ENCODE peak calls at places on chromosomes 11 and 22, in four cellular contexts. R, D, E and O are unnamed samples.

GRCh38 chr22:36577019-36577418 is 48.1 kb upstream of the EIF3D start:
- DNase-seq in R (peak), E (no peak), D (peak), O (no peak)

GRCh38 chr11:31664129-31664528 is 147.0 kb downstream of the PAX6 start:
- DNase-seq in R (no peak), E (no peak), D (no peak), O (no peak)

GRCh38 chr11:35045219-35045819 is 93.7 kb upstream of the CD44 start:
- DNase-seq in D (no peak), E (peak), R (no peak), O (no peak)

GRCh38 chr11:123473941-123474668 is 44.0 kb downstream of the GRAMD1B start:
- DNase-seq in E (peak), R (peak), D (peak), O (no peak)

GRCh38 chr11:134254433-134254832 is 1.1 kb downstream of the ACAD8 start:
- DNase-seq in D (no peak), R (no peak), E (no peak), O (no peak)

GRCh38 chr22:47835726-47836125 is 1073.3 kb downstream of the TBC1D22A start:
- DNase-seq in D (no peak), R (peak), E (no peak), O (no peak)

GRCh38 chr11:117421041-117421440 is 93.4 kb downstream of the CEP164 start:
- DNase-seq in D (no peak), R (no peak), E (no peak), O (no peak)

GRCh38 chr11:7485854-7486425 is 634 bp downstream of the OLFML1 start:
- DNase-seq in D (no peak), R (no peak), E (no peak), O (no peak)

GRCh38 chr11:6099577-6099976 is 7.9 kb upstream of the OR56B4 start:
- DNase-seq in R (no peak), D (no peak), E (no peak), O (no peak)

GRCh38 chr11:75072582-75072981 is 24.1 kb downstream of the OR2AT4 start:
- DNase-seq in E (no peak), R (no peak), D (no peak), O (no peak)

GRCh38 chr11:123083623-123084029 is 21.7 kb upstream of the HSPA8 start:
- DNase-seq in E (peak), R (peak), D (peak), O (no peak)

GRCh38 chr22:48371391-48371790 is 1456.3 kb downstream of the BRD1 start:
- DNase-seq in D (no peak), R (no peak), E (no peak), O (no peak)

GRCh38 chr11:116513894-116514293 is 258.9 kb downstream of the BUD13 start:
- DNase-seq in D (no peak), R (peak), E (no peak), O (peak)

GRCh38 chr11:118306556-118306955 is 2.0 kb downstream of the CD3E start:
- DNase-seq in E (no peak), R (no peak), D (no peak), O (no peak)

GRCh38 chr22:24120029-24120428 is 61.3 kb upstream of the SUSD2 start:
- DNase-seq in E (no peak), D (no peak), R (no peak), O (no peak)

GRCh38 chr11:75554258-75555022 is 7.6 kb upstream of the SERPINH1 start:
- DNase-seq in D (no peak), E (peak), R (peak), O (no peak)

GRCh38 chr11:70503878-70504240 is 105.5 kb downstream of the CTTN start:
- DNase-seq in D (no peak), E (no peak), R (no peak), O (no peak)

GRCh38 chr22:48362736-48363404 is 1464.8 kb downstream of the BRD1 start:
- DNase-seq in D (no peak), E (no peak), R (no peak), O (no peak)

GRCh38 chr11:120744016-120744994 is 232.8 kb downstream of the GRIK4 start:
- DNase-seq in D (no peak), E (no peak), R (no peak), O (no peak)

GRCh38 chr11:2974272-2974671 is 17.9 kb downstream of the NAP1L4 start:
- DNase-seq in R (no peak), D (no peak), E (no peak), O (no peak)
- TF ChIP-seq POLR2A in R (no peak), D (no peak), E (no peak), O (no peak)

GRCh38 chr11:10303558-10304363 is 1.1 kb upstream of the ADM start:
- DNase-seq in D (peak), R (peak), E (peak), O (no peak)
- TF ChIP-seq POLR2A in D (no peak), R (no peak), E (no peak), O (no peak)

GRCh38 chr11:119337581-119338317 is 2.9 kb downstream of the C1QTNF5 start:
- DNase-seq in R (peak), D (no peak), E (no peak), O (no peak)
- TF ChIP-seq POLR2A in R (no peak), D (no peak), E (no peak), O (no peak)

GRCh38 chr22:19942071-19942885 is 660 bp upstream of the TXNRD2 start:
- DNase-seq in D (peak), E (no peak), R (peak), O (no peak)

GRCh38 chr22:19943665-19944026 is 2.0 kb upstream of the TXNRD2 start:
- DNase-seq in E (no peak), R (peak), D (peak), O (no peak)

GRCh38 chr22:19940536-19941364 is 822 bp upstream of the COMT start:
- DNase-seq in R (no peak), D (peak), E (no peak), O (no peak)

GRCh38 chr22:19942886-19943664 is 1.5 kb upstream of the TXNRD2 start:
- DNase-seq in R (peak), D (no peak), E (peak), O (no peak)

DNA sequence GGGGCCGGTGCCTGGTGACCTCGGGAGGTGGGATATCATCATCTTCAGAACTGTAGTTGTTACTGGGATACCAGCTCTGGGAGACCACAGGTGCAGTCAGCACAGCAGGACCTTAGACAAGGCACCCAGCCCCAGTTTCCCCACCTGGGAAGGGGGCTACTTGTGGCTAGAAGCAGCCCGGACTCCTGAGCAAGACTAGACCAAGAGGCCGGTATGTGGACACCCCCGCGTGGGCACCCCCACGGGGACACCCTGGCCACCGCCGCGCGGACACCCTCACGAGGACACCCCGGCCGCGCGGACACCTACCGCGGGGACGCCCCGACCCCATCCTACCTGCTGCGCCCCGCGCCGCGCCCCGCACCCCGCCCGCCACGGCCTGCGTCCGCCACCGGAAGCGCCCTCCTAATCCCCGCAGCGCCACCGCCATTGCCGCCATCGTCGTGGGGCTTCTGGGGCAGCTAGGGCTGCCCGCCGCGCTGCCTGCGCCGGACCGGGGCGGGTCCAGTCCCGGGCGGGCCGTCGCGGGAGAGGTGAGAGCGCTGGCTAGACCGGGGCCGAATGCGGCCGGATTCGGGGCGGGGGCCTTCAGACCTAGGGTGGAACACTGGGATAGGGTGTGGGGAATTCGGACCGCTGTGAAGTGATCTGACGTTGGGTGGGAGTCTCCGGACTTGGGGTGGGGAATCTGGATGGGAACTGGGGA is at the start of the genes COMT and TXNRD2:
- DNase-seq in R (peak), E (no peak), D (peak), O (peak)
- TF ChIP-seq POLR2A in R (peak), E (peak), D (peak), O (peak)

GRCh38 chr22:30423959-30424380 is 1.6 kb upstream of the MTFP1 start:
- DNase-seq in E (peak), R (peak), D (peak), O (peak)
- TF ChIP-seq POLR2A in E (no peak), R (peak), D (peak), O (peak)

GRCh38 chr11:45285931-45286632 is at the start of gene SYT13:
- DNase-seq in D (peak), E (peak), R (no peak), O (no peak)
- TF ChIP-seq POLR2A in D (peak), E (no peak), R (no peak), O (no peak)

GRCh38 chr11:10318527-10318802 is 13.6 kb downstream of the ADM start:
- DNase-seq in R (no peak), D (no peak), E (no peak), O (no peak)
- TF ChIP-seq POLR2A in R (no peak), D (no peak), E (no peak), O (no peak)